ENCODE peak calls at places on chromosome 18, in seven cellular contexts. X, D, N, F, T, J and Z are unnamed samples. For H3K4me1, the result is how much of the 10 kb centered on the place peaks cover.

GRCh38 chr18:59878644-59879043 is 21.2 kb upstream of the PMAIP1 start:
- DNase-seq in X (no peak), D (no peak), N (no peak), F (no peak), T (no peak), J (no peak), Z (no peak)

GRCh38 chr18:76361219-76361618 is 133.8 kb downstream of the ZNF516 start:
- DNase-seq in X (no peak), D (no peak), N (no peak), F (no peak), T (no peak), J (no peak), Z (no peak)

GRCh38 chr18:79387615-79388014 is 8.1 kb upstream of the NFATC1 start:
- DNase-seq in X (no peak), D (no peak), N (no peak), F (no peak), T (no peak), J (no peak), Z (no peak)

GRCh38 chr18:68083131-68083530 is 566.6 kb upstream of the DSEL start:
- DNase-seq in X (no peak), D (peak), N (no peak), F (no peak), T (no peak), J (no peak), Z (no peak)

GRCh38 chr18:10690376-10690775 is 164.5 kb downstream of the NAPG start:
- DNase-seq in X (no peak), D (no peak), N (no peak), F (no peak), T (no peak), J (no peak), Z (no peak)

GRCh38 chr18:43170586-43170985 is 55.1 kb upstream of the RIT2 start:
- DNase-seq in X (no peak), D (no peak), N (no peak), F (no peak), T (no peak), J (peak), Z (no peak)

GRCh38 chr18:35661483-35662146 is 80.1 kb downstream of the GALNT1 start:
- DNase-seq in X (peak), D (no peak), N (no peak), F (no peak), T (no peak), J (peak), Z (no peak)

GRCh38 chr18:35528749-35529274 is 31.1 kb upstream of the INO80C start:
- DNase-seq in X (no peak), D (no peak), N (no peak), F (no peak), T (no peak), J (no peak), Z (no peak)

GRCh38 chr18:69890558-69890957 is 57.1 kb downstream of the CD226 start:
- DNase-seq in X (no peak), D (no peak), N (no peak), F (no peak), T (no peak), J (no peak), Z (no peak)

GRCh38 chr18:22841840-22842239 is 91.3 kb upstream of the RBBP8 start:
- DNase-seq in X (no peak), D (peak), N (no peak), F (no peak), T (no peak), J (no peak), Z (no peak)

GRCh38 chr18:79924814-79925655 is 26.4 kb downstream of the SLC66A2 start:
- DNase-seq in X (no peak), D (no peak), N (peak), F (peak), T (peak), J (no peak), Z (peak)

GRCh38 chr18:5295981-5296705 is 617 bp upstream of the ZBTB14 start:
- DNase-seq in X (peak), D (peak), N (peak), F (peak), T (peak), J (peak), Z (peak)

GRCh38 chr18:48989304-48990284 is 38.8 kb upstream of the SMAD7 start:
- DNase-seq in X (no peak), D (no peak), N (no peak), F (no peak), T (no peak), J (no peak), Z (no peak)

GRCh38 chr18:71075147-71075546 is 786.3 kb downstream of the SOCS6 start:
- DNase-seq in X (no peak), D (no peak), N (no peak), F (no peak), T (no peak), J (no peak), Z (no peak)

GRCh38 chr18:23809411-23809810 is 120.2 kb downstream of the LAMA3 start:
- DNase-seq in X (no peak), D (no peak), N (no peak), F (no peak), T (no peak), J (no peak), Z (no peak)

GRCh38 chr18:22344908-22345670 is 72.6 kb downstream of the CTAGE1 start:
- DNase-seq in X (no peak), D (no peak), N (no peak), F (no peak), T (no peak), J (no peak), Z (no peak)

GRCh38 chr18:23918395-23919032 is 96.0 kb upstream of the TTC39C start:
- DNase-seq in X (peak), D (peak), N (peak), F (peak), T (peak), J (peak), Z (peak)

GRCh38 chr18:40868110-40868858 is 1086.8 kb upstream of the PIK3C3 start:
- DNase-seq in X (no peak), D (peak), N (no peak), F (no peak), T (no peak), J (no peak), Z (no peak)

GRCh38 chr18:41881285-41881684 is 73.7 kb upstream of the PIK3C3 start:
- DNase-seq in X (no peak), D (no peak), N (no peak), F (no peak), T (no peak), J (no peak), Z (no peak)

GRCh38 chr18:69631281-69631680 is 230.6 kb downstream of the DOK6 start:
- DNase-seq in X (no peak), D (no peak), N (no peak), F (no peak), T (no peak), J (no peak), Z (no peak)

GRCh38 chr18:21073180-21073579 is 38.4 kb downstream of the ROCK1 start:
- DNase-seq in X (no peak), D (no peak), N (no peak), F (no peak), T (no peak), J (no peak), Z (no peak)

GRCh38 chr18:3456686-3457069 is 6.7 kb downstream of the TGIF1 start:
- DNase-seq in X (no peak), D (no peak), N (no peak), F (no peak), T (no peak), J (no peak), Z (no peak)

GRCh38 chr18:49973592-49973991 is 160.3 kb upstream of the ACAA2 start:
- DNase-seq in X (no peak), D (no peak), N (no peak), F (no peak), T (no peak), J (no peak), Z (no peak)

GRCh38 chr18:23207191-23207955 is 72.1 kb downstream of the CABLES1 start:
- DNase-seq in X (peak), D (no peak), N (no peak), F (peak), T (no peak), J (peak), Z (no peak)

GRCh38 chr18:58078889-58079573 is 35.0 kb downstream of the NEDD4L start:
- DNase-seq in X (no peak), D (no peak), N (no peak), F (peak), T (no peak), J (no peak), Z (no peak)
- H3K27ac ChIP-seq in X (no peak), D (no peak), N (no peak), F (no peak), T (no peak), J (no peak), Z (no peak)

DNA sequence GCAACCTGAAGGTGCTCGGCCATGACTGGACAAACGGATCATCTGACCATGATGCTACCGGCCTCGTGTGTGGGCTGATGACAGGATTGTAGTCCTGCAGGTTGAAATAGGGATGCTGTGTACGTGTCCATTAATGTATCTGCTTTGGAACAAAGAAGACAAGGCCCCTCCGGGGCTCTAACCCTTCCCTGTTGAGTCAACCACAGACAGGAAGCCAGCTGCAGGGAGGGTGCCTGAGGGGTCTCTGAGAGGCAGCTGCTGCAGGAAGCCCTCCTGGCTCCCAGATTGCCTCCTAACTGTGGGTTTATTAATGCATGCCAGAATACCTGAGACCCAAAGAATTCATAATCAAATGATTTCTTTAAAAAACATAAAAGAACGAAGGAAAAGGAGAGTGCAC is 140.4 kb downstream of the CELF4 start:
- DNase-seq in X (no peak), D (no peak), N (no peak), F (no peak), T (no peak), J (no peak), Z (no peak)
- TF ChIP-seq CTCF in X (no peak), D (no peak), N (no peak), F (no peak), T (no peak), J (no peak), Z (no peak)

GRCh38 chr18:55458456-55459238 is 129.3 kb downstream of the TCF4 start:
- DNase-seq in X (no peak), D (no peak), N (no peak), F (no peak), T (no peak), J (no peak), Z (no peak)

GRCh38 chr18:55453186-55453585 is 134.8 kb downstream of the TCF4 start:
- DNase-seq in X (no peak), D (no peak), N (no peak), F (no peak), T (no peak), J (no peak), Z (no peak)

GRCh38 chr18:55452123-55452611 is 135.8 kb downstream of the TCF4 start:
- DNase-seq in X (no peak), D (peak), N (no peak), F (no peak), T (no peak), J (no peak), Z (no peak)

GRCh38 chr18:55457028-55457427 is 131.0 kb downstream of the TCF4 start:
- DNase-seq in X (no peak), D (no peak), N (no peak), F (no peak), T (no peak), J (no peak), Z (no peak)

DNA sequence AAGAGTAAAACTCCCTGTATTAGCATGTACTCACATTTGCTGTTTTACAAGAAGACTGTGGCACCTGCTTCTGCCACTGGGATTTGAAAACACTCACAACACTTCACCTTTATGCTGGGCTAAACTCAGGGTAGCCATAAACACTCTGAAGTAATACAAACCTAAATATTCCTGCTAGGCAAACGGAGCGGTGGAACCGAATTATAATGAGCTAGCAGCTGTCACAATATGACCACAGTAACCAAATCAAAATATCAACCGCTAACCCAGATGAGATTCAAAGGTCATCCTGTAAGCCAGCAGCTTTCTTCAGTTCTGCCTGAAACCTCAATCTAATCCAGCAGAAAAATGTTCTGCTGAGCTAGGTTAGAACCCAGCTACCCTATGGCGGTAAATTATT is 132.1 kb downstream of the TCF4 start:
- DNase-seq in X (no peak), D (no peak), N (no peak), F (no peak), T (no peak), J (no peak), Z (no peak)
- H3K4me1 ChIP-seq in X (half or more), D (under half), N (under half), F (under half), T (under half), J (under half), Z (under half)

GRCh38 chr18:44743626-44744025 is 62.9 kb downstream of the SETBP1 start:
- DNase-seq in X (no peak), D (no peak), N (no peak), F (no peak), T (no peak), J (no peak), Z (no peak)
- H3K27ac ChIP-seq in X (no peak), D (peak), N (no peak), F (peak), T (peak), J (no peak), Z (no peak)

GRCh38 chr18:12886498-12887126 is 2.6 kb upstream of the PTPN2 start:
- DNase-seq in X (peak), D (no peak), N (no peak), F (no peak), T (no peak), J (peak), Z (no peak)
- TF ChIP-seq CTCF in X (peak), D (peak), N (peak), F (no peak), T (peak), J (peak), Z (peak)

GRCh38 chr18:55510809-55511208 is 77.2 kb downstream of the TCF4 start:
- DNase-seq in X (no peak), D (peak), N (no peak), F (no peak), T (no peak), J (peak), Z (no peak)

GRCh38 chr18:55508637-55509036 is 79.4 kb downstream of the TCF4 start:
- DNase-seq in X (no peak), D (no peak), N (no peak), F (no peak), T (no peak), J (no peak), Z (no peak)

GRCh38 chr18:55509631-55510372 is 78.2 kb downstream of the TCF4 start:
- DNase-seq in X (peak), D (peak), N (no peak), F (no peak), T (no peak), J (peak), Z (no peak)

GRCh38 chr18:55513199-55513598 is 74.8 kb downstream of the TCF4 start:
- DNase-seq in X (no peak), D (peak), N (no peak), F (no peak), T (no peak), J (no peak), Z (no peak)

GRCh38 chr18:55511277-55511676 is 76.7 kb downstream of the TCF4 start:
- DNase-seq in X (no peak), D (no peak), N (no peak), F (no peak), T (no peak), J (no peak), Z (no peak)
- H3K4me1 ChIP-seq in X (half or more), D (under half), N (under half), F (under half), T (under half), J (half or more), Z (under half)

DNA sequence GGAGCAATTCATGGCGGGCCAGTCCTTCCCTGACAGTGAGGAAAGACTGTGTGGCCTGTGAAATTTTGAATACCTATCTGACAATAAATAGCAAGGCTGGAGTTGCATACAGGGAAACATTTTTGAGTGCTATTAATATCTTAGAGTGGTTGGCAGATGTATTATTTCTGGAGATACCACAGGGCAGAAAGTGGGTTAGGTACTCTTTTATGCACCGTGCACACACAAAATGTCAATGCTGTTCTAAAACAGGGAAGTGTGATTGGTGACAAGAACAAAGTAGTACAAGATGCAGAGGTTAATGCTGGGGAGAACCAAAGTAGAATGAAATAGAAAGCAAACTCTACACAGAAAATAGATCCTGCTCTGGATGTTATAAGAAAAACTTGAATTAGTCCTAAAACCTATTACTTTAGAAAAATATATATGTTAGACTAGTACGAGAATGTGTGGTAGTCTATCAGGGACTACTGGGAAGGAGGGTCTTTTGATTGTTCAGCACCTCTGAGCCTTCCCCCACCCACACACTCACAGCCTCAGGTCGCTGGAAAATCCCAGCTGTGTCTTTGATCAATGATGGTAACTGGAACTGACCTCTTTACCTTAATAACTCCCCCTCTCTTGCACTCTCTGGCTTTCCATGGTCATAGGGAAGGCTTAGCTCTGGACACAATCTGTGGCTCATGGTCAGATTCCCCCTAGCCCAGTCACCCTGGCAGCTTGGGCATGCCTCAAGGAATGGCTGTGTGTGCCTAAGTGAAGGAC is 58.2 kb downstream of the SERPINB8 start:
- DNase-seq in X (no peak), D (no peak), N (no peak), F (no peak), T (no peak), J (no peak), Z (no peak)
- H3K27ac ChIP-seq in X (no peak), D (no peak), N (no peak), F (no peak), T (no peak), J (no peak), Z (no peak)

DNA sequence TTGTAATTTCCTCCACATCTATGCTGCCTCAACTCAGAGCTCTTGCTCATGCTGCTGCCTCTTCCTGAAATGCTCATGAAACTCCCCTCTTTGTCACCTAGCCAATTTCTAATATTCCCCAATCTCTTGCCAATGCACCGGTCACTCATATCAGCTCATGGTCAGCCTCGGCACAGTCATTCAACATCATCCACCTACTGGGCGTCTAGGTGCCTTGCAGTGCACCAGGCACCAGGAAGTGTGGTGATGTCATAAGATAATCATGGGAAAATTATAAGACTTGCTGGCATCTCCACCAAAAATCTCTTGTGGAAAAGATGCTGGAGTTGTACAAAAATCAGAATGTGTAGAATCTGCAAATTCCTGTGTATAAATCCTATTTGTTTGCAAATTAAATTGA is 52.6 kb upstream of the RAB27B start:
- DNase-seq in X (no peak), D (peak), N (no peak), F (peak), T (no peak), J (peak), Z (no peak)
- TF ChIP-seq CTCF in X (no peak), D (peak), N (no peak), F (no peak), T (no peak), J (peak), Z (no peak)